ENCODE peak calls at places on chromosomes 11 and 22, in nine cellular contexts. B, Q, A, V, G, D, R, N and W are unnamed samples.

GRCh38 chr11:19864141-19865120 is 151.8 kb downstream of the NAV2 start:
- DNase-seq in A (no peak), D (peak), B (no peak), G (peak), N (peak), V (no peak), R (no peak), Q (peak), W (no peak)

GRCh38 chr22:47053865-47054185 is 291.4 kb downstream of the TBC1D22A start:
- DNase-seq in A (no peak), G (no peak), Q (no peak), D (no peak), V (peak), N (peak), B (no peak), R (no peak), W (peak)

GRCh38 chr11:115566185-115566765 is 62.1 kb upstream of the CADM1 start:
- DNase-seq in A (no peak), R (no peak), B (no peak), G (no peak), D (no peak), N (no peak), Q (no peak), V (no peak), W (no peak)

GRCh38 chr22:46535876-46536558 is 1.4 kb downstream of the CELSR1 start:
- DNase-seq in G (no peak), Q (peak), B (no peak), V (no peak), R (no peak), N (no peak), D (no peak), A (no peak), W (no peak)

GRCh38 chr11:46710821-46711269 is 8.2 kb upstream of the F2 start:
- DNase-seq in A (no peak), V (peak), Q (no peak), N (peak), D (no peak), G (no peak), B (no peak), R (peak), W (peak)

GRCh38 chr11:79052539-79052938 is 388.3 kb downstream of the TENM4 start:
- DNase-seq in G (no peak), N (no peak), A (no peak), D (peak), R (no peak), B (no peak), Q (peak), V (peak), W (peak)

GRCh38 chr11:30422828-30423648 is 100.1 kb downstream of the ARL14EP start:
- DNase-seq in N (no peak), B (no peak), R (no peak), G (no peak), V (no peak), D (no peak), Q (peak), A (no peak), W (no peak)

GRCh38 chr11:127601578-127601977 is 601.0 kb upstream of the KIRREL3 start:
- DNase-seq in Q (peak), A (no peak), N (no peak), B (no peak), G (no peak), R (no peak), V (no peak), D (no peak), W (no peak)

DNA sequence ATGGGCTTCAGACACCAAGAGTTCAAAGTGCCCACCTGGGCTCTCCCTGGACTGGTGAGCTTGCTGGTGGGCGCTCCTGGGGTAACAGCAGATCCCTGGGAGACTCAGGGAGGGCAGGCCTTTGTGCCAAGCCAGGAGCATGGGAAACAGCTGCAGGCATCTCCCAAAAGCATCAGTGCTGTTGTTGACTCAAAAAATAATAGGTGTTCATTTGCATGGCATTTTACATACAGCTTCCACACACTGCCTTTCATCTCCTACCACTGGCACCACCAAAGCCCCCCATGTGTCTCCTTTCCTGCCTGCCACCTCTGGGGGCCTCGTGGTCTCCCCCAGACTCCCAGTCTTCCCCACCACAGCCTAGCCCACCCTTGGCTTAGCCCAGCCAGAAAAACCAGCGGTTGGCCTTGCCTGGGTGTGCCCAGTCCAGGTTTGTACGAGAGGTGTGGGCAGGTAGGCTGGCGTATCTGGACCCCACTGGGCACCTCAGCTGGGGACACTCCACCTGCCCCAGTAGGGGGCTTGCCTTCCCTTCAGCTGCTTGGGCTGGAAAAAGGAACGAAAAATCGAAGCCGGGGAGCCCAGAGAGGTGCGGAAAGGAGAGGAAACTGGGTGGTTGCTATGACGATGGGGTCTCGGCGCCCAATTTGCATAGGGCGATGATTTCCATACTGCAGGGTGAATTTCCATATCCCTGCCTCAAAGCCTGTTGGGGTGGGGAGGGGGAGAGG is 15.0 kb downstream of the POU2F3 start:
- DNase-seq in R (no peak), Q (peak), D (no peak), G (no peak), B (no peak), A (no peak), V (no peak), N (no peak), W (no peak)
- TF ChIP-seq EZH2 in R (no peak), Q (no peak), D (no peak), G (no peak), B (no peak), A (no peak), V (no peak), N (no peak), W (no peak)

GRCh38 chr11:69819541-69820070 is 390 bp upstream of the FGF3 start:
- DNase-seq in A (no peak), R (no peak), N (no peak), D (peak), Q (peak), B (no peak), V (no peak), G (no peak), W (no peak)

GRCh38 chr11:69817265-69818236 is 1.7 kb downstream of the FGF3 start:
- DNase-seq in G (no peak), D (peak), R (peak), Q (peak), N (no peak), A (peak), V (peak), B (no peak), W (no peak)

GRCh38 chr11:69820441-69820840 is 1.2 kb upstream of the FGF3 start:
- DNase-seq in R (no peak), A (no peak), N (no peak), V (no peak), Q (no peak), D (no peak), B (no peak), G (no peak), W (no peak)

GRCh38 chr11:69818243-69819108 is 740 bp downstream of the FGF3 start:
- DNase-seq in Q (peak), V (no peak), R (no peak), N (no peak), A (peak), D (peak), B (no peak), G (no peak), W (no peak)

GRCh38 chr11:69819109-69819490 is at the start of gene FGF3:
- DNase-seq in V (no peak), Q (peak), N (no peak), G (no peak), D (no peak), R (no peak), A (no peak), B (no peak), W (no peak)
- TF ChIP-seq EZH2 in V (no peak), Q (no peak), N (no peak), G (no peak), D (peak), R (no peak), A (no peak), B (no peak), W (no peak)

GRCh38 chr22:25567305-25567704 is 2.8 kb downstream of the GRK3 start:
- DNase-seq in D (no peak), N (no peak), G (no peak), A (no peak), Q (no peak), B (no peak), R (peak), V (no peak), W (no peak)

GRCh38 chr22:25563757-25564319 is 637 bp upstream of the GRK3 start:
- DNase-seq in G (peak), V (no peak), B (no peak), N (no peak), A (no peak), Q (peak), D (peak), R (peak), W (no peak)

GRCh38 chr22:25566812-25567211 is 2.3 kb downstream of the GRK3 start:
- DNase-seq in R (no peak), N (no peak), Q (no peak), V (no peak), G (no peak), A (no peak), B (no peak), D (no peak), W (no peak)

GRCh38 chr22:25564320-25564978 is at the start of gene GRK3:
- DNase-seq in Q (peak), G (no peak), B (peak), A (peak), D (peak), V (no peak), N (peak), R (peak), W (peak)

DNA sequence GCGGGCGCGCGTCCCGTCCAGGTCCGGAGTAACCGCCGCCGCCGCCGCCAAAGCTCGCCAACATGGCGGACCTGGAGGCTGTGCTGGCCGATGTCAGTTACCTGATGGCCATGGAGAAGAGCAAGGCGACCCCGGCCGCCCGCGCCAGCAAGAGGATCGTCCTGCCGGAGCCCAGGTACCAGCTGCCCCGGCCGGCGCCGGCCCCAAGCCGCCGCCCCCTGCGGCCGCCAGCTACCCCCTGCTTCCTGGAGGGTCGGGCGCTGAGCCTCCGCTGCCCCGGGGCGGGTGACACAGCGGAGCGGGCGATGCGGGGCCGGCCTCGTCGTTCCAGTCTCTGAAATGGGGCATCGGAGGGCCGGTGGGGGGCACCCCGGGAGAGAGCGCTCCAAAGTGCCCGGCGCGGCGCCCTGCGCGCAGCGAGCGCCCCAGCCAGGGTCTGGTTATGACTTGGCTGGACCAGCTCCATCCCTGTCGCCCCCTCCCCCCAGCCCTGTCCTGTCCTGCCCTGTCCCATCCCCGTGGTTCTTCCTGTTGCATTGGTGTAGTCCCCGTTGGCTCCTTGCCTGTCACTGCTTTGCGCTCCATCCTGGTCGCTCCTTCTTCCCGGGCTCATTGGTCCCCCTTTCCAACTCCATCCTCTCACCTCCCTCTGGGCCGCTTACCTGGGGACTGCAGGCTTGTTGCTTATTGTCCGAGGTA is 653 bp downstream of the GRK3 start:
- DNase-seq in R (peak), Q (peak), G (no peak), D (peak), B (no peak), A (no peak), N (no peak), V (no peak), W (no peak)
- TF ChIP-seq EZH2 in R (no peak), Q (no peak), G (no peak), D (peak), B (no peak), A (no peak), N (peak), V (no peak), W (peak)

DNA sequence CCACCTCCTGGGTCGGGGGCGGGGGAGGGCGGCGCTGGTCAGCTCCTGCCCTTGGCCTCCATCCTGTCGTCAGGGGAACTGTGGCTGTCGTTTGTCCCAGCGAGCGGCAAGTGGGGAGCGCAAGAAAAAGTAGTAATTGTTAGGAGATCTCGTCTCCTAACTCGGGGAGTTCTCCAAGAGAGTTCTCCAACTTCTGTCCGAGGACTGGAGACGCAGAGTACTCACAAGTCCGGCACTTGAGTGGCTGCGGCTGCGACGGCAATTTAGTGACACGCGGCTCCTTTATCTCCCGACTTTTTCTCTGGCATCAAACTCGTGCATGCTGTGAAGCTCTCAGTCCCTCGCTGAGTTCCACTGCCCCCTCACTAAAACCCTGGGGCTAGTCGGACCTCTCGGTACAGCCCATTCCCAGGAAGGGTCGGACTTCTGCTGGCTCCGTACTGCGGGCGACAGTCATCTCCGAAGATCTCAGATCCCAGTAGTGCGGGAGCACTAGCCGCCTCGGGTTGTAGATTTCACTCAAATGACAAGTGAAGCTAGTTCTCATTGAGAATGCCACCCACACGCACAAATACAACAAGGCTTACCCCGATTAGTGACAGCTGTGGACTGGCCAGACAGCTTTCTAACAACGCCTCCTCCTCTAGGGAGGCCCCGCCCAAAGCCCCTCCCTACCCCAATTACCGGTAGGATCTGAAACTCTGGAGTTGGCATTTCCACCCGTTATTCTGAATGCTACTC is at the start of gene PGR:
- DNase-seq in R (no peak), V (no peak), G (no peak), A (peak), B (no peak), D (peak), Q (peak), N (no peak), W (peak)
- TF ChIP-seq EZH2 in R (peak), V (peak), G (no peak), A (peak), B (no peak), D (peak), Q (peak), N (peak), W (peak)